ENCODE peak calls at places on chromosome 22, in seven cellular contexts. I is activated CD4-positive, alpha-beta T cell treated with anti-CD3 and anti-CD28 coated beads, Interleukin-2, amount 50 U/mL, for 1 hour; W is HT-29; K is CD8-positive, alpha-beta T cell; Y is NCI-H345; P is stimulated activated CD4-positive, alpha-beta T cell treated with anti-CD3 and anti-CD28 coated beads, Interleukin-2, amount 100 ng/mL, for 48 hours; J is ascending aorta. U is an unnamed sample.

GRCh38 chr22:39471421-39472141 is 14.8 kb downstream of the MGAT3 start:
- DNase-seq in I (no peak), W (peak; percentile 50), K (no peak), Y (no peak), P (no peak), J (no peak), U (peak; percentile 44)

GRCh38 chr22:36104988-36105387 is 55.6 kb downstream of the APOL3 start:
- DNase-seq in I (no peak), W (no peak), K (no peak), Y (no peak), P (no peak), J (no peak), U (no peak)

GRCh38 chr22:44957267-44957905 is 52.4 kb downstream of the PHF21B start:
- DNase-seq in I (no peak), W (no peak), K (no peak), Y (no peak), P (no peak), J (no peak), U (no peak)

GRCh38 chr22:22870577-22871398 is 16.8 kb upstream of the IGLL5 start:
- DNase-seq in I (no peak), W (peak; percentile 3), K (no peak), Y (no peak), P (no peak), J (no peak), U (no peak)

GRCh38 chr22:40525250-40525884 is 111.2 kb downstream of the MRTFA start:
- DNase-seq in I (peak; percentile 80), W (peak; percentile 21), K (peak; percentile 77), Y (no peak), P (peak; percentile 73), J (no peak), U (peak; percentile 8)

GRCh38 chr22:41240377-41241132 is at the start of gene CHADL:
- DNase-seq in I (no peak), W (no peak), K (peak; percentile 17), Y (peak; percentile 10), P (no peak), J (no peak), U (no peak)

GRCh38 chr22:19495562-19496323 is 16.0 kb downstream of the CDC45 start:
- DNase-seq in I (no peak), W (peak; percentile 6), K (no peak), Y (no peak), P (no peak), J (no peak), U (no peak)

GRCh38 chr22:43470218-43470617 is 58.4 kb downstream of the MPPED1 start:
- DNase-seq in I (no peak), W (no peak), K (no peak), Y (no peak), P (no peak), J (no peak), U (no peak)

GRCh38 chr22:37569009-37569920 is 9.0 kb downstream of the CDC42EP1 start:
- DNase-seq in I (no peak), W (no peak), K (no peak), Y (no peak), P (no peak), J (no peak), U (no peak)

GRCh38 chr22:30402036-30402759 is 5.4 kb downstream of the SEC14L2 start:
- DNase-seq in I (no peak), W (no peak), K (peak; percentile 17), Y (no peak), P (no peak), J (no peak), U (no peak)